ENCODE peak calls at places on chromosomes 3 and 15, in five cellular contexts. J is RWPE1, X is kidney epithelial cell, D is GM20000, Y is dorsolateral prefrontal cortex. F is an unnamed sample.

GRCh38 chr15:91559066-91559465 is 294.4 kb upstream of the SLCO3A1 start:
- DNase-seq in J (no peak), X (no peak), D (no peak), Y (peak; percentile 88), F (no peak)

GRCh38 chr3:87268646-87269211 is 7.7 kb downstream of the POU1F1 start:
- DNase-seq in J (no peak), X (no peak), D (no peak), Y (no peak), F (no peak)

GRCh38 chr15:46409879-46410278 is 775.0 kb downstream of the SQOR start:
- DNase-seq in J (no peak), X (no peak), D (no peak), Y (no peak), F (no peak)

GRCh38 chr3:10780922-10781321 is 35.1 kb upstream of the SLC6A11 start:
- DNase-seq in J (no peak), X (no peak), D (no peak), Y (no peak), F (no peak)

GRCh38 chr3:120174811-120175210 is 80.6 kb upstream of the GSK3B start:
- DNase-seq in J (no peak), X (no peak), D (no peak), Y (no peak), F (no peak)

GRCh38 chr3:177982034-177982433 is 554.2 kb upstream of the KCNMB2 start:
- DNase-seq in J (no peak), X (no peak), D (no peak), Y (no peak), F (no peak)

GRCh38 chr15:52236015-52236414 is 44.8 kb upstream of the GNB5 start:
- DNase-seq in J (no peak), X (no peak), D (no peak), Y (no peak), F (no peak)

GRCh38 chr3:26484140-26484539 is 138.4 kb upstream of the LRRC3B start:
- DNase-seq in J (no peak), X (no peak), D (no peak), Y (no peak), F (no peak)

GRCh38 chr15:39127925-39128617 is 452.8 kb upstream of the THBS1 start:
- DNase-seq in J (peak; percentile 89), X (peak; percentile 94), D (no peak), Y (no peak), F (peak; percentile 90)

GRCh38 chr3:174147798-174148197 is 711.3 kb upstream of the NAALADL2 start:
- DNase-seq in J (no peak), X (no peak), D (no peak), Y (no peak), F (no peak)

GRCh38 chr3:81086348-81086747 is 675.1 kb downstream of the GBE1 start:
- DNase-seq in J (no peak), X (no peak), D (no peak), Y (no peak), F (no peak)

GRCh38 chr3:33908209-33908851 is 109.9 kb downstream of the PDCD6IP start:
- DNase-seq in J (no peak), X (no peak), D (no peak), Y (no peak), F (no peak)

GRCh38 chr3:42497009-42497731 is 5.3 kb upstream of the VIPR1 start:
- DNase-seq in J (no peak), X (no peak), D (no peak), Y (no peak), F (peak; percentile 26)

GRCh38 chr3:63644212-63644777 is 8.2 kb upstream of the SNTN start:
- DNase-seq in J (no peak), X (no peak), D (no peak), Y (no peak), F (no peak)

GRCh38 chr3:31170932-31171670 is 276.6 kb upstream of the GADL1 start:
- DNase-seq in J (no peak), X (peak; percentile 63), D (no peak), Y (no peak), F (peak; percentile 99)

GRCh38 chr3:33144433-33144832 is 30.6 kb downstream of the CRTAP start:
- DNase-seq in J (no peak), X (no peak), D (peak; percentile 32), Y (no peak), F (no peak)

GRCh38 chr15:65663521-65663920 is 41.8 kb downstream of the SLC24A1 start:
- DNase-seq in J (no peak), X (no peak), D (no peak), Y (no peak), F (no peak)

GRCh38 chr3:175007316-175007715 is 148.2 kb downstream of the NAALADL2 start:
- DNase-seq in J (no peak), X (no peak), D (no peak), Y (no peak), F (no peak)

GRCh38 chr3:43094381-43094780 is 11.5 kb downstream of the POMGNT2 start:
- DNase-seq in J (no peak), X (no peak), D (no peak), Y (no peak), F (no peak)

GRCh38 chr15:35596261-35596660 is 50.3 kb upstream of the DPH6 start:
- DNase-seq in J (no peak), X (no peak), D (no peak), Y (no peak), F (no peak)

GRCh38 chr15:98272586-98272985 is 312.1 kb downstream of the ARRDC4 start:
- DNase-seq in J (no peak), X (no peak), D (no peak), Y (no peak), F (no peak)

GRCh38 chr3:42668403-42668740 is 14.9 kb downstream of the ZBTB47 start:
- DNase-seq in J (no peak), X (no peak), D (no peak), Y (no peak), F (no peak)

GRCh38 chr15:63504979-63505841 is 817 bp downstream of the USP3 start:
- DNase-seq in J (no peak), X (no peak), D (no peak), Y (peak; percentile 52), F (no peak)

GRCh38 chr3:141795311-141795710 is 32.1 kb downstream of the GRK7 start:
- DNase-seq in J (no peak), X (no peak), D (no peak), Y (no peak), F (no peak)

GRCh38 chr15:91444656-91445055 is 344.6 kb downstream of the SV2B start:
- DNase-seq in J (no peak), X (no peak), D (no peak), Y (no peak), F (no peak)

GRCh38 chr15:38145671-38146111 is 106.9 kb upstream of the SPRED1 start:
- DNase-seq in J (no peak), X (no peak), D (no peak), Y (peak; percentile 36), F (no peak)

GRCh38 chr15:63836579-63836978 is 2.8 kb upstream of the HERC1 start:
- DNase-seq in J (no peak), X (no peak), D (no peak), Y (no peak), F (no peak)

GRCh38 chr15:65309882-65310418 is 5.5 kb downstream of the RNU5B-1 start:
- DNase-seq in J (no peak), X (no peak), D (no peak), Y (no peak), F (no peak)

GRCh38 chr15:65653341-65653740 is 31.6 kb downstream of the SLC24A1 start:
- DNase-seq in J (peak; percentile 26), X (no peak), D (no peak), Y (no peak), F (no peak)

GRCh38 chr3:183497313-183497712 is 58.2 kb downstream of the KLHL6 start:
- DNase-seq in J (no peak), X (no peak), D (no peak), Y (no peak), F (no peak)

GRCh38 chr15:99106417-99107220 is 1.7 kb downstream of the SYNM start:
- DNase-seq in J (no peak), X (no peak), D (no peak), Y (no peak), F (no peak)

GRCh38 chr3:9582332-9582731 is 28.7 kb upstream of the LHFPL4 start:
- DNase-seq in J (no peak), X (no peak), D (no peak), Y (no peak), F (no peak)

GRCh38 chr15:68783226-68784054 is 37.3 kb downstream of the ANP32A start:
- DNase-seq in J (peak; percentile 51), X (no peak), D (peak; percentile 61), Y (no peak), F (no peak)

GRCh38 chr3:170716172-170716800 is 130.4 kb upstream of the SLC7A14 start:
- DNase-seq in J (no peak), X (no peak), D (no peak), Y (no peak), F (no peak)

GRCh38 chr15:76584868-76585572 is 248.4 kb downstream of the ISL2 start:
- DNase-seq in J (no peak), X (no peak), D (no peak), Y (no peak), F (no peak)

GRCh38 chr3:126945171-126945721 is 37.7 kb upstream of the PLXNA1 start:
- DNase-seq in J (no peak), X (no peak), D (no peak), Y (no peak), F (no peak)

GRCh38 chr3:159609620-159610019 is 379.0 kb upstream of the IL12A start:
- DNase-seq in J (no peak), X (no peak), D (no peak), Y (no peak), F (no peak)

GRCh38 chr3:47176582-47176981 is 12.7 kb upstream of the SETD2 start:
- DNase-seq in J (no peak), X (no peak), D (no peak), Y (no peak), F (no peak)
- TF ChIP-seq CTCF in J (no peak), X (no peak), D (no peak), Y (no peak), F (no peak)

GRCh38 chr15:88897456-88898194 is 2.3 kb upstream of the HAPLN3 start:
- DNase-seq in J (peak; percentile 90), X (no peak), D (no peak), Y (peak; percentile 52), F (no peak)
- TF ChIP-seq CTCF in J (peak; percentile 90), X (peak; percentile 77), D (no peak), Y (peak; percentile 57), F (peak; percentile 65)

DNA sequence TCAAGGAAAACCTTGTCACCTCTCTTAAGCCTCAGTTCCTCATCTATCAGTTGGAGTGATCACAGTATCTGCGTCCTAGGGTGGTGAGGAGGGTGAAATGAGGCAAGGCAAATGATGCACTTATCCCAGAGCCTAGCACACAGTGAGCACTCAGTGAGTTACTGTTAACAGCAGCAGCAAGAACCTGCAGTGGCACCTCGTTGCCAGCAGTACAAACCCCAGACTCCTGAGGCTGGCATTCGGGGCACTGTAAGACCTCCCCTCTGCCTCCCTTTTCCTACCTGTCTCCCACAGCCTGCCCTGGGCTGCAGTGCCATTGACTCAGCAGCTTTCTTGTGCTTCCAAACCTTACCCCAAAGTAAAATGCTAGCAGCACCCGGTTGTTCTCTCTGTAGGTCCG is 82.9 kb upstream of the EIF1B start:
- DNase-seq in J (no peak), X (no peak), D (no peak), Y (no peak), F (no peak)
- TF ChIP-seq CTCF in J (no peak), X (no peak), D (no peak), Y (no peak), F (no peak)

DNA sequence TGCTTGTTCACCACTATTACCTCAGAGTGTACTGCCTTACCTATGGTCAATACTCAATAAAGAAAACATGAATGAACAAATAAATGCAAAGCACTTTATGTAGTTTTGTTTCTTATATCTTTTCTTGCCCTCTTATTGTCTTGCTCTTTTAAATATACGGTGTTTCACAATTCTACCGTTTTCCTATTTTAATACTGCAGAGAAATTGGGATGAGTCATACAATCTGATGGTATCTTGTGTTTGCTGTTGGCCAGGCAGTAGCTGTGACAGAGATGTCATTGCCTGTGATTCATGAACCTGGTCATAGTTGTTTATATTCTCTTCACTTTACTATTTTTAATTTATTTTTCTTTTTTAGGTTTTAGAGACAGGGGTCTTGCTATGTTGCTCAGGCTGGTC is 48.3 kb downstream of the SERP1 start:
- DNase-seq in J (peak; percentile 36), X (no peak), D (no peak), Y (no peak), F (peak; percentile 2)
- TF ChIP-seq CTCF in J (no peak), X (no peak), D (no peak), Y (no peak), F (no peak)

F was measured in AG04449.